ENCODE peak calls at places on chromosomes 16 and 17, in nine cellular contexts. Y is breast epithelium, T is neural progenitor cell, B is natural killer cell, Z is adrenal gland, J is AG04449, W is GM10248, U is MM.1S, H is heart right ventricle. Q is an unnamed sample.

GRCh38 chr16:10729649-10730048 is 14.0 kb upstream of the NUBP1 start:
- DNase-seq in H (no peak), B (no peak), J (no peak), W (no peak), U (no peak), Z (peak), Y (peak), T (peak), Q (no peak)

GRCh38 chr17:7977039-7977438 is 25.4 kb upstream of the GUCY2D start:
- DNase-seq in Y (no peak), H (no peak), Z (no peak), W (no peak), U (no peak), B (no peak), J (no peak), T (no peak), Q (no peak)

GRCh38 chr16:57372372-57373116 is at the start of gene CX3CL1:
- DNase-seq in Y (peak), Z (peak), H (peak), J (no peak), W (no peak), U (no peak), B (no peak), T (peak), Q (peak)

GRCh38 chr16:66486773-66487579 is 59.9 kb downstream of the BEAN1 start:
- DNase-seq in W (no peak), U (no peak), J (no peak), H (peak), B (no peak), Z (no peak), T (no peak), Y (peak), Q (no peak)

GRCh38 chr17:57117798-57118197 is 32.8 kb downstream of the AKAP1 start:
- DNase-seq in B (no peak), U (no peak), W (no peak), J (no peak), Z (no peak), H (no peak), Y (no peak), T (no peak), Q (no peak)

GRCh38 chr17:48439473-48439872 is 9.5 kb upstream of the SKAP1 start:
- DNase-seq in U (peak), Y (no peak), B (peak), Z (no peak), J (no peak), T (no peak), H (no peak), W (peak), Q (no peak)

GRCh38 chr17:77417575-77417974 is 276.8 kb downstream of the SEC14L1 start:
- DNase-seq in Z (no peak), H (no peak), U (no peak), J (no peak), T (no peak), W (no peak), B (no peak), Y (no peak), Q (no peak)

GRCh38 chr17:33381201-33381600 is 88.1 kb upstream of the ASIC2 start:
- DNase-seq in T (peak), Y (no peak), W (no peak), Z (no peak), J (no peak), U (no peak), H (no peak), B (no peak), Q (no peak)

GRCh38 chr17:80204626-80205468 is 15.3 kb downstream of the SGSH start:
- DNase-seq in H (no peak), T (no peak), B (no peak), U (no peak), W (no peak), Y (no peak), Z (no peak), J (no peak), Q (no peak)

GRCh38 chr17:79018045-79018695 is 5.8 kb upstream of the C1QTNF1 start:
- DNase-seq in H (no peak), W (no peak), Z (peak), J (no peak), U (no peak), B (no peak), Y (no peak), T (no peak), Q (no peak)

GRCh38 chr17:73196500-73196899 is 3.6 kb downstream of the COG1 start:
- DNase-seq in Y (no peak), J (no peak), Z (peak), H (no peak), W (no peak), T (peak), B (no peak), U (no peak), Q (peak)

GRCh38 chr16:14284930-14285541 is 213.9 kb downstream of the MRTFB start:
- DNase-seq in J (no peak), Y (no peak), T (peak), W (peak), B (no peak), Z (peak), H (no peak), U (peak), Q (peak)
- TF ChIP-seq CTCF in J (peak), Y (peak), T (peak), W (peak), B (no peak), Z (no peak), H (peak), U (peak), Q (no peak)

DNA sequence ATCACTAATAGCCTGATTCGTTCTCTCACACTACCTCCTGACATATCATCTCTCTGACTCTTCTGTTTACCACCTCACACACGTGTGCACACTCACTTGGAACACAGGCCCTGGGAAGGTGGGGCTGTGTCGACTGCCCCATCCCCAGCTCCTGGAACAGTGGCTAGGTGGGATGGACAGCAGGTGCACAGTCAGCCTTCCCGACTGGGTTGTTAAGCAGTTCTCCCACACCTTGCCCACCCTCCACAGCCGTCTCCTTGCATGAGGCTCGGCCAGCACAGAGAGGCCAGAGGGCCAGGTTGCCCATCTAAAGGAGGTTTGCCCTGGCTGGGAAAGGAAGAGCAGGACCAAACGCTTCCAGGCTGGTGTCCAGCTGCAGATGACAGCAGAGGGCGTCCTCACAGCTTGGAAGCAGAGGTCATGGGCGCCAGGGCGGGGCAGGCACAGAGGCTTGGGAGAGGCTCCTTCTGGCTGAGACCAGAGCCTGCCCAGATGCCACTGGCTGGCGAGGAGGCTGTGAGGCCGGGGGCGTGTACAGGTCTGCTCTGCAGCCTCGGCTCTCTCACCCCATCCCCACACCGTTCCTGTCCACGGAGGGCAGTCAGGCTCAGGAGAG is 92.8 kb downstream of the AMFR start:
- DNase-seq in B (no peak), Z (peak), J (no peak), Y (peak), H (peak), U (peak), W (peak), T (peak), Q (peak)
- TF ChIP-seq CTCF in B (no peak), Z (no peak), J (peak), Y (peak), H (peak), U (peak), W (peak), T (peak), Q (no peak)

DNA sequence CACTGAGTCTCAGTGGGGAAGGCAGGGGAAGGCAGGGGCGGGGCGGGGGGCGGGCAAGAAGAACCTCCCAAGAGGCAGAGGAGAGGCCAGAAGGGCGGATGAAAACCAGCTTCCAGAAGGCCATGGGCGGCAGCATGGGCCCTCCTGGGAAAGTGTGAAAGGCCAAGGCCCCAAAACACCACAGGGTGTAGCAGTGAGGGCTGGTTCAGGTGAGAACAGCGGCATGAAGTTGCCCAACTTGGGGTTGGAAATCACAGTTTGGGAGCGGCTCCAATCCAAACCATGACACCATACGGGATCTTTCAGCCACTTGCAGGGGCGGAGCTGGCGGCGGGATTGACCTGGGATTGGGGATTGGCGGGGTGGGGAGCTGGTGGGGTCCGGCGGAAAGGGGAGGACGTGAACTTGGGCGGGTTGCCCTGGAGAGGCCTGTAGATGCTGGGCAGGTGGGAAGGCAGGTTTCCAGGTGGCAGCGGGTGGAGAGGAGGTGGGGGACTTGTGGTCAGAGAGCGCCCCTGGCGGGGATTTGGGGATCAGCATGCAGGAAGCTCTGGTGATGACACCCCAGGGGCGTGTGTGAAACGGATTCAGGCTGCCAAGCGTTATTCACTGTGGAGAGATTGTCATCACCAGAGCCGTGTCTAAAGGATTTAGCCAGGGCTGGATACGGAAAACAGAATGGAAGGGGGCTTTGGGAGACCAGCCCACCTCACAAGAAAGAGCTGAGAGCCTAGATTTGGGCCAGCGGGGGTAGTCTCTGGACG is 80.9 kb downstream of the ARHGAP23 start:
- DNase-seq in T (peak), Z (peak), W (peak), B (peak), H (peak), J (peak), U (no peak), Y (peak), Q (peak)
- TF ChIP-seq CTCF in T (peak), Z (peak), W (peak), B (peak), H (peak), J (peak), U (peak), Y (peak), Q (peak)

GRCh38 chr17:29613856-29614255 is 8.9 kb downstream of the CORO6 start:
- DNase-seq in B (no peak), U (no peak), Y (no peak), Z (no peak), T (no peak), W (no peak), J (no peak), H (no peak), Q (no peak)

GRCh38 chr17:29612404-29613370 is 10.0 kb downstream of the CORO6 start:
- DNase-seq in Z (no peak), J (no peak), U (no peak), B (no peak), T (no peak), H (no peak), Y (no peak), W (no peak), Q (no peak)

GRCh38 chr17:29614345-29615047 is 8.2 kb downstream of the CORO6 start:
- DNase-seq in H (no peak), W (no peak), Y (no peak), T (peak), J (no peak), Z (no peak), U (no peak), B (no peak), Q (no peak)

GRCh38 chr17:29612094-29612403 is 10.7 kb downstream of the CORO6 start:
- DNase-seq in T (no peak), U (no peak), Z (no peak), W (no peak), J (no peak), Y (no peak), B (no peak), H (no peak), Q (no peak)

GRCh38 chr17:29613371-29613837 is 9.3 kb downstream of the CORO6 start:
- DNase-seq in J (no peak), W (peak), Z (peak), H (peak), U (peak), Y (peak), B (peak), T (peak), Q (peak)
- TF ChIP-seq CTCF in J (peak), W (peak), Z (peak), H (peak), U (peak), Y (peak), B (peak), T (peak), Q (peak)

GRCh38 chr17:4032738-4033137 is 68.5 kb upstream of the ATP2A3 start:
- DNase-seq in J (no peak), U (no peak), Z (no peak), B (no peak), W (no peak), T (peak), H (no peak), Y (no peak), Q (no peak)
- TF ChIP-seq CTCF in J (no peak), U (no peak), Z (no peak), B (no peak), W (no peak), T (peak), H (no peak), Y (no peak), Q (no peak)

DNA sequence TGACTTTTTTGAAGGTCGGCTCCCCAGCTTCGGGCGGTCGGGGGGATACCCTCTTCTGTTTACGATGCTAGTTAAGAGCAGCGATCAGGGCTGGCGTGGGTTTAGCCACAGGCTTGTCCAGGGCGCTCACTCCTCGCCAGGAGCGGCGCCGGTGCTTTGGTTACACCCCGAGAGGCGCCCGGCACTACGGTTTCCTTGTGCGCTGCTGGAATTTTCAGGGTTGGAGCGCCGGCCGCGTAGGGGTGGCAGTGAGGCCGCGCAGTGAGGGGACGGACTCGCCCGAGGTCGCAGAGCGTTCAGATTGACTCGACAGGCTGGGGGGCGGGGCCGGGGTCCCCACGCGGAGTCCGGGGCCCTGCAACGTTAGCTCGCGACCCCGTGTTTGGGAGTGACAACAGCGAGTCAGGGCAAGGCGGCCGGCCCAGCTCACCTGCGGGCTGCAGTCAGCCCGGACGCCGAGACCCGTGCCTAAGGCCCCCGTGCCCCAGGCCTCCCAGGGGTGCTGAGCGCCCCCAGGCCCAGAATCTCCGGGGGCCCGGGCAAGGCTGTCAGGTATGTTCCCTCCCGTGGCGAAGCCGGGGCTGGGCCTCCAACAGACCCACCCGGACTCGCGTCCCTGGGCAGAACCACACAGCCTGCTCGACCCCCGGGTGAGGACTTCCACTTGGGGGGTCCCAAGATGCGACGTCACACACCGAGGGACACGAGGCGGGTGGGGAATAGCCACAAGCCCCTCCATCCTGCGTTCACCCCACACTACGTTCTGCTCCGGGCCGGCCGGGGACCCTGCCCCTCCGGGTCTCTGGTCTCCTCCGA is 1.3 kb upstream of the ACTG1 start:
- DNase-seq in Y (peak), B (peak), U (peak), H (peak), W (no peak), J (no peak), T (peak), Z (peak), Q (peak)
- TF ChIP-seq CTCF in Y (peak), B (no peak), U (peak), H (no peak), W (no peak), J (peak), T (peak), Z (no peak), Q (no peak)

GRCh38 chr16:2603165-2604015 is 65.6 kb downstream of the PDPK1 start:
- DNase-seq in J (peak), T (peak), Y (peak), B (peak), Z (peak), W (peak), H (peak), U (peak), Q (peak)
- TF ChIP-seq CTCF in J (no peak), T (no peak), Y (no peak), B (no peak), Z (no peak), W (no peak), H (no peak), U (no peak), Q (no peak)

GRCh38 chr16:86763819-86764218 is 185.5 kb downstream of the FOXL1 start:
- DNase-seq in T (no peak), U (no peak), Y (no peak), B (no peak), W (no peak), Z (no peak), H (no peak), J (no peak), Q (no peak)
- TF ChIP-seq CTCF in T (no peak), U (no peak), Y (no peak), B (no peak), W (no peak), Z (no peak), H (no peak), J (no peak), Q (no peak)

Q was measured in glutamatergic neuron.